ENCODE peak calls at places on chromosomes 11 and 22, in five cellular contexts. One of them, this sample, is unnamed.

GRCh38 chr11:107252429-107253161 is 205.0 kb downstream of the CWF19L2 start:
- DNase-seq in occipital lobe: no peak
- DNase-seq in GM12891: no peak
- DNase-seq in EL: no peak
- DNase-seq in WTC11: no peak
- DNase-seq in this sample: no peak

GRCh38 chr22:37995460-37995859 is 11.1 kb upstream of the SOX10 start:
- DNase-seq in occipital lobe: no peak
- DNase-seq in EL: no peak
- DNase-seq in GM12891: no peak
- DNase-seq in WTC11: no peak
- DNase-seq in this sample: no peak

GRCh38 chr11:112361396-112361795 is 100.7 kb upstream of the PLET1 start:
- DNase-seq in EL: no peak
- DNase-seq in GM12891: no peak
- DNase-seq in WTC11: no peak
- DNase-seq in occipital lobe: no peak
- DNase-seq in this sample: no peak

GRCh38 chr22:46068176-46068907 is 82.0 kb upstream of the PPARA start:
- DNase-seq in occipital lobe: no peak
- DNase-seq in EL: no peak
- DNase-seq in WTC11: no peak
- DNase-seq in GM12891: no peak
- DNase-seq in this sample: no peak

GRCh38 chr22:46875089-46875488 is 112.6 kb downstream of the TBC1D22A start:
- DNase-seq in EL: no peak
- DNase-seq in occipital lobe: no peak
- DNase-seq in WTC11: no peak
- DNase-seq in GM12891: no peak
- DNase-seq in this sample: no peak

GRCh38 chr22:25125693-25126357 is 73.8 kb upstream of the CRYBB3 start:
- DNase-seq in GM12891: no peak
- DNase-seq in EL: no peak
- DNase-seq in occipital lobe: no peak
- DNase-seq in WTC11: no peak
- DNase-seq in this sample: no peak

GRCh38 chr11:85826096-85826855 is 15.3 kb upstream of the SYTL2 start:
- DNase-seq in EL: peak; percentile 54
- DNase-seq in WTC11: peak; percentile 43
- DNase-seq in occipital lobe: peak; percentile 4
- DNase-seq in GM12891: peak; percentile 13
- DNase-seq in this sample: no peak

GRCh38 chr11:47924184-47924671 is 56.1 kb upstream of the PTPRJ start:
- DNase-seq in EL: peak; percentile 83
- DNase-seq in GM12891: no peak
- DNase-seq in WTC11: no peak
- DNase-seq in occipital lobe: no peak
- DNase-seq in this sample: no peak

GRCh38 chr11:96465537-96465936 is 75.7 kb downstream of the JRKL start:
- DNase-seq in WTC11: no peak
- DNase-seq in EL: no peak
- DNase-seq in occipital lobe: no peak
- DNase-seq in GM12891: no peak
- DNase-seq in this sample: no peak